ENCODE peak calls at places on chromosomes 1 and 21, in eight cellular contexts. One of them, this sample, is unnamed.
A peak's percentile ranks its signal among the peaks of the same experiment; 100 is the strongest.

GRCh38 chr1:67285780-67286488 is 21.7 kb upstream of the IL12RB2 start:
- DNase-seq in CD8-positive, alpha-beta T cell: no peak
- DNase-seq in NCI-H526 treated with DMSO at 0.1 percent for 48 hours: no peak
- DNase-seq in effector memory CD4-positive, alpha-beta T cell: no peak
- DNase-seq in GM18507: no peak
- DNase-seq in M059J: peak; percentile 82
- DNase-seq in NCI-H524 treated with DMSO at 0.1 percent for 48 hours: no peak
- DNase-seq in effector memory CD8-positive, alpha-beta T cell: no peak
- DNase-seq in this sample: no peak

GRCh38 chr1:63674238-63674864 is 81.1 kb downstream of the PGM1 start:
- DNase-seq in CD8-positive, alpha-beta T cell: no peak
- DNase-seq in NCI-H526 treated with DMSO at 0.1 percent for 48 hours: peak; percentile 22
- DNase-seq in effector memory CD4-positive, alpha-beta T cell: no peak
- DNase-seq in GM18507: peak; percentile 17
- DNase-seq in M059J: peak; percentile 95
- DNase-seq in NCI-H524 treated with DMSO at 0.1 percent for 48 hours: peak; percentile 8
- DNase-seq in effector memory CD8-positive, alpha-beta T cell: no peak
- DNase-seq in this sample: no peak

GRCh38 chr1:85387781-85388180 is 77.2 kb downstream of the DDAH1 start:
- DNase-seq in CD8-positive, alpha-beta T cell: no peak
- DNase-seq in NCI-H526 treated with DMSO at 0.1 percent for 48 hours: no peak
- DNase-seq in effector memory CD4-positive, alpha-beta T cell: no peak
- DNase-seq in GM18507: no peak
- DNase-seq in M059J: no peak
- DNase-seq in NCI-H524 treated with DMSO at 0.1 percent for 48 hours: no peak
- DNase-seq in effector memory CD8-positive, alpha-beta T cell: no peak
- DNase-seq in this sample: no peak

GRCh38 chr1:6523566-6523965 is 30.7 kb downstream of the NOL9 start:
- DNase-seq in CD8-positive, alpha-beta T cell: no peak
- DNase-seq in NCI-H526 treated with DMSO at 0.1 percent for 48 hours: peak; percentile 6
- DNase-seq in effector memory CD4-positive, alpha-beta T cell: no peak
- DNase-seq in GM18507: no peak
- DNase-seq in M059J: peak; percentile 60
- DNase-seq in NCI-H524 treated with DMSO at 0.1 percent for 48 hours: peak; percentile 9
- DNase-seq in effector memory CD8-positive, alpha-beta T cell: no peak
- DNase-seq in this sample: no peak

GRCh38 chr1:167668108-167668507 is 38.1 kb downstream of the RCSD1 start:
- DNase-seq in CD8-positive, alpha-beta T cell: no peak
- DNase-seq in NCI-H526 treated with DMSO at 0.1 percent for 48 hours: no peak
- DNase-seq in effector memory CD4-positive, alpha-beta T cell: no peak
- DNase-seq in GM18507: no peak
- DNase-seq in M059J: no peak
- DNase-seq in NCI-H524 treated with DMSO at 0.1 percent for 48 hours: no peak
- DNase-seq in effector memory CD8-positive, alpha-beta T cell: no peak
- DNase-seq in this sample: no peak

GRCh38 chr1:233518344-233518743 is 95.6 kb upstream of the KCNK1 start:
- DNase-seq in CD8-positive, alpha-beta T cell: no peak
- DNase-seq in NCI-H526 treated with DMSO at 0.1 percent for 48 hours: peak; percentile 0
- DNase-seq in effector memory CD4-positive, alpha-beta T cell: no peak
- DNase-seq in GM18507: no peak
- DNase-seq in M059J: peak; percentile 63
- DNase-seq in NCI-H524 treated with DMSO at 0.1 percent for 48 hours: no peak
- DNase-seq in effector memory CD8-positive, alpha-beta T cell: no peak
- DNase-seq in this sample: no peak

GRCh38 chr1:52569333-52570265 is 16.7 kb upstream of the TUT4 start:
- DNase-seq in CD8-positive, alpha-beta T cell: no peak
- DNase-seq in NCI-H526 treated with DMSO at 0.1 percent for 48 hours: no peak
- DNase-seq in effector memory CD4-positive, alpha-beta T cell: no peak
- DNase-seq in GM18507: no peak
- DNase-seq in M059J: no peak
- DNase-seq in NCI-H524 treated with DMSO at 0.1 percent for 48 hours: no peak
- DNase-seq in effector memory CD8-positive, alpha-beta T cell: no peak
- DNase-seq in this sample: no peak

GRCh38 chr21:45208627-45208951 is 79.1 kb downstream of the POFUT2 start:
- DNase-seq in CD8-positive, alpha-beta T cell: peak; percentile 28
- DNase-seq in NCI-H526 treated with DMSO at 0.1 percent for 48 hours: no peak
- DNase-seq in effector memory CD4-positive, alpha-beta T cell: no peak
- DNase-seq in GM18507: no peak
- DNase-seq in M059J: peak; percentile 39
- DNase-seq in NCI-H524 treated with DMSO at 0.1 percent for 48 hours: no peak
- DNase-seq in effector memory CD8-positive, alpha-beta T cell: no peak
- DNase-seq in this sample: no peak

GRCh38 chr1:239909894-239910293 is 181.8 kb upstream of the FMN2 start:
- DNase-seq in CD8-positive, alpha-beta T cell: no peak
- DNase-seq in NCI-H526 treated with DMSO at 0.1 percent for 48 hours: no peak
- DNase-seq in effector memory CD4-positive, alpha-beta T cell: no peak
- DNase-seq in GM18507: no peak
- DNase-seq in M059J: peak; percentile 51
- DNase-seq in NCI-H524 treated with DMSO at 0.1 percent for 48 hours: no peak
- DNase-seq in effector memory CD8-positive, alpha-beta T cell: no peak
- DNase-seq in this sample: no peak

GRCh38 chr1:117067528-117068370 is 7.6 kb downstream of the TTF2 start:
- DNase-seq in CD8-positive, alpha-beta T cell: peak; percentile 38
- DNase-seq in NCI-H526 treated with DMSO at 0.1 percent for 48 hours: peak; percentile 42
- DNase-seq in effector memory CD4-positive, alpha-beta T cell: no peak
- DNase-seq in GM18507: no peak
- DNase-seq in M059J: peak; percentile 51
- DNase-seq in NCI-H524 treated with DMSO at 0.1 percent for 48 hours: no peak
- DNase-seq in effector memory CD8-positive, alpha-beta T cell: peak; percentile 15
- DNase-seq in this sample: no peak

GRCh38 chr1:109490029-109490933 is 3.6 kb upstream of the CYB561D1 start:
- DNase-seq in CD8-positive, alpha-beta T cell: peak; percentile 72
- DNase-seq in NCI-H526 treated with DMSO at 0.1 percent for 48 hours: peak; percentile 60
- DNase-seq in effector memory CD4-positive, alpha-beta T cell: peak; percentile 45
- DNase-seq in GM18507: peak; percentile 39
- DNase-seq in M059J: peak; percentile 65
- DNase-seq in NCI-H524 treated with DMSO at 0.1 percent for 48 hours: no peak
- DNase-seq in effector memory CD8-positive, alpha-beta T cell: peak; percentile 75
- DNase-seq in this sample: peak; percentile 43

GRCh38 chr21:32021319-32022027 is 148.7 kb downstream of the HUNK start:
- DNase-seq in CD8-positive, alpha-beta T cell: no peak
- DNase-seq in NCI-H526 treated with DMSO at 0.1 percent for 48 hours: no peak
- DNase-seq in effector memory CD4-positive, alpha-beta T cell: no peak
- DNase-seq in GM18507: no peak
- DNase-seq in M059J: no peak
- DNase-seq in NCI-H524 treated with DMSO at 0.1 percent for 48 hours: no peak
- DNase-seq in effector memory CD8-positive, alpha-beta T cell: no peak
- DNase-seq in this sample: no peak

GRCh38 chr1:201905234-201905890 is 16.7 kb downstream of the SHISA4 start:
- DNase-seq in CD8-positive, alpha-beta T cell: no peak
- DNase-seq in NCI-H526 treated with DMSO at 0.1 percent for 48 hours: no peak
- DNase-seq in effector memory CD4-positive, alpha-beta T cell: no peak
- DNase-seq in GM18507: no peak
- DNase-seq in M059J: no peak
- DNase-seq in NCI-H524 treated with DMSO at 0.1 percent for 48 hours: no peak
- DNase-seq in effector memory CD8-positive, alpha-beta T cell: no peak
- DNase-seq in this sample: no peak

GRCh38 chr1:155051342-155051776 is 243 bp downstream of the ADAM15 start:
- DNase-seq in CD8-positive, alpha-beta T cell: no peak
- DNase-seq in NCI-H526 treated with DMSO at 0.1 percent for 48 hours: peak; percentile 72
- DNase-seq in effector memory CD4-positive, alpha-beta T cell: no peak
- DNase-seq in GM18507: no peak
- DNase-seq in M059J: no peak
- DNase-seq in NCI-H524 treated with DMSO at 0.1 percent for 48 hours: no peak
- DNase-seq in effector memory CD8-positive, alpha-beta T cell: no peak
- DNase-seq in this sample: no peak

GRCh38 chr21:32174819-32175218 is 104.0 kb downstream of the MIS18A start:
- DNase-seq in CD8-positive, alpha-beta T cell: no peak
- DNase-seq in NCI-H526 treated with DMSO at 0.1 percent for 48 hours: no peak
- DNase-seq in effector memory CD4-positive, alpha-beta T cell: no peak
- DNase-seq in GM18507: no peak
- DNase-seq in M059J: no peak
- DNase-seq in NCI-H524 treated with DMSO at 0.1 percent for 48 hours: no peak
- DNase-seq in effector memory CD8-positive, alpha-beta T cell: no peak
- DNase-seq in this sample: no peak

GRCh38 chr1:44217809-44218410 is 4.6 kb downstream of the DMAP1 start:
- DNase-seq in CD8-positive, alpha-beta T cell: peak; percentile 61
- DNase-seq in NCI-H526 treated with DMSO at 0.1 percent for 48 hours: peak; percentile 80
- DNase-seq in effector memory CD4-positive, alpha-beta T cell: peak; percentile 37
- DNase-seq in GM18507: peak; percentile 32
- DNase-seq in M059J: peak; percentile 70
- DNase-seq in NCI-H524 treated with DMSO at 0.1 percent for 48 hours: peak; percentile 35
- DNase-seq in effector memory CD8-positive, alpha-beta T cell: peak; percentile 61
- DNase-seq in this sample: peak; percentile 42

GRCh38 chr1:162059721-162060120 is 9.8 kb upstream of the NOS1AP start:
- DNase-seq in CD8-positive, alpha-beta T cell: no peak
- DNase-seq in NCI-H526 treated with DMSO at 0.1 percent for 48 hours: no peak
- DNase-seq in effector memory CD4-positive, alpha-beta T cell: no peak
- DNase-seq in GM18507: no peak
- DNase-seq in M059J: no peak
- DNase-seq in NCI-H524 treated with DMSO at 0.1 percent for 48 hours: no peak
- DNase-seq in effector memory CD8-positive, alpha-beta T cell: no peak
- DNase-seq in this sample: no peak

GRCh38 chr1:116485071-116485735 is 85.6 kb downstream of the CD58 start:
- DNase-seq in CD8-positive, alpha-beta T cell: peak; percentile 84
- DNase-seq in NCI-H526 treated with DMSO at 0.1 percent for 48 hours: peak; percentile 86
- DNase-seq in effector memory CD4-positive, alpha-beta T cell: peak; percentile 61
- DNase-seq in GM18507: peak; percentile 55
- DNase-seq in M059J: peak; percentile 91
- DNase-seq in NCI-H524 treated with DMSO at 0.1 percent for 48 hours: peak; percentile 36
- DNase-seq in effector memory CD8-positive, alpha-beta T cell: peak; percentile 83
- DNase-seq in this sample: peak; percentile 65

GRCh38 chr1:20947409-20947808 is 160.3 kb upstream of the HP1BP3 start:
- DNase-seq in CD8-positive, alpha-beta T cell: no peak
- DNase-seq in NCI-H526 treated with DMSO at 0.1 percent for 48 hours: no peak
- DNase-seq in effector memory CD4-positive, alpha-beta T cell: no peak
- DNase-seq in GM18507: no peak
- DNase-seq in M059J: no peak
- DNase-seq in NCI-H524 treated with DMSO at 0.1 percent for 48 hours: no peak
- DNase-seq in effector memory CD8-positive, alpha-beta T cell: no peak
- DNase-seq in this sample: no peak

This sample was measured in C1 segment of cervical spinal cord.